ENCODE peak calls at places on chromosomes 2 and 18, in five cellular contexts. Q is Daoy, T is stomach, S is spleen, R is NCI-H2081. E is an unnamed sample.

GRCh38 chr2:10374362-10374943 is 71.7 kb downstream of the HPCAL1 start:
- DNase-seq in R (no peak), T (no peak), Q (no peak), S (no peak), E (no peak)

GRCh38 chr2:162821176-162821575 is 17.4 kb downstream of the KCNH7 start:
- DNase-seq in R (no peak), S (no peak), Q (no peak), T (no peak), E (no peak)

GRCh38 chr2:216002274-216002673 is 11.1 kb downstream of the MREG start:
- DNase-seq in R (no peak), Q (no peak), S (no peak), T (no peak), E (no peak)

GRCh38 chr18:5238371-5238758 is 41.3 kb upstream of the AKAIN1 start:
- DNase-seq in R (no peak), S (peak), Q (peak), T (peak), E (peak)

GRCh38 chr2:166410828-166411472 is 35.2 kb upstream of the SCN9A start:
- DNase-seq in S (no peak), Q (peak), T (no peak), R (no peak), E (no peak)

GRCh38 chr2:129888896-129889295 is 90.6 kb upstream of the RAB6C start:
- DNase-seq in R (no peak), T (no peak), S (peak), Q (peak), E (no peak)

GRCh38 chr18:51516478-51517038 is 319.1 kb upstream of the MEX3C start:
- DNase-seq in Q (no peak), T (no peak), R (no peak), S (no peak), E (no peak)

GRCh38 chr2:128438586-128438985 is 119.9 kb upstream of the HS6ST1 start:
- DNase-seq in T (peak), S (no peak), Q (no peak), R (no peak), E (peak)

GRCh38 chr2:107688135-107688534 is 138.6 kb upstream of the RGPD4 start:
- DNase-seq in T (no peak), S (no peak), R (no peak), Q (no peak), E (no peak)

GRCh38 chr2:70516596-70516995 is 37.0 kb downstream of the TGFA start:
- DNase-seq in R (no peak), S (no peak), Q (peak), T (no peak), E (no peak)

GRCh38 chr18:1047406-1047805 is 142.7 kb downstream of the ADCYAP1 start:
- DNase-seq in Q (peak), S (no peak), T (no peak), R (no peak), E (no peak)

GRCh38 chr18:59675346-59675745 is 21.9 kb downstream of the CCBE1 start:
- DNase-seq in S (no peak), R (no peak), Q (no peak), T (no peak), E (no peak)

GRCh38 chr18:46386788-46387187 is 270.2 kb downstream of the LOXHD1 start:
- DNase-seq in R (no peak), Q (no peak), S (no peak), T (no peak), E (no peak)

GRCh38 chr2:237744613-237745249 is 53.8 kb upstream of the RBM44 start:
- DNase-seq in R (peak), Q (peak), T (peak), S (peak), E (no peak)

GRCh38 chr18:39341106-39341505 is 1775.5 kb upstream of the CELF4 start:
- DNase-seq in Q (no peak), T (no peak), R (peak), S (no peak), E (no peak)

GRCh38 chr2:66080136-66080535 is 354.8 kb upstream of the MEIS1 start:
- DNase-seq in Q (peak), R (no peak), T (no peak), S (no peak), E (no peak)

GRCh38 chr2:154161286-154161685 is 289.6 kb downstream of the GALNT13 start:
- DNase-seq in S (no peak), Q (no peak), R (no peak), T (no peak), E (no peak)

GRCh38 chr18:75727479-75727878 is 300.0 kb upstream of the SMIM21 start:
- DNase-seq in T (no peak), S (no peak), R (peak), Q (peak), E (no peak)

GRCh38 chr2:39455826-39456225 is 18.7 kb upstream of the MAP4K3 start:
- DNase-seq in T (no peak), R (no peak), S (no peak), Q (peak), E (no peak)

GRCh38 chr2:54404270-54404669 is 51.9 kb upstream of the SPTBN1 start:
- DNase-seq in Q (no peak), R (no peak), T (no peak), S (no peak), E (no peak)

GRCh38 chr2:70716131-70716766 is 51.8 kb downstream of the ADD2 start:
- DNase-seq in S (no peak), Q (no peak), T (no peak), R (peak), E (peak)

GRCh38 chr18:25262920-25263319 is 89.0 kb downstream of the ZNF521 start:
- DNase-seq in T (no peak), Q (no peak), R (no peak), S (no peak), E (no peak)

GRCh38 chr2:187862715-187863114 is 308.5 kb upstream of the TFPI start:
- DNase-seq in T (no peak), R (no peak), Q (no peak), S (no peak), E (no peak)